ENCODE peak calls at places on chromosomes 12 and 14, in ten cellular contexts. Q is CD8-positive, alpha-beta memory T cell; M is mammary epithelial cell; X is epithelial cell of prostate; G is GM23248; S is IMR-90; N is HCT116; E is SK-N-SH; O is right cardiac atrium; Y is ovary. R is an unnamed sample.

GRCh38 chr12:22543246-22544037 is 900 bp downstream of the C2CD5 start:
- DNase-seq in O (peak), N (no peak), G (peak), X (no peak), E (no peak), Y (no peak), M (peak), Q (peak), S (peak), R (no peak)

GRCh38 chr14:59249029-59249428 is 60.6 kb downstream of the DAAM1 start:
- DNase-seq in E (no peak), M (no peak), X (no peak), O (no peak), S (no peak), Q (no peak), N (no peak), Y (no peak), G (no peak), R (no peak)

GRCh38 chr12:50562485-50563433 is 58.0 kb downstream of the DIP2B start:
- DNase-seq in Y (no peak), N (no peak), S (no peak), M (no peak), O (no peak), X (no peak), Q (no peak), G (no peak), E (no peak), R (no peak)

GRCh38 chr14:22510527-22511110 is 78.4 kb downstream of the DAD1 start:
- DNase-seq in E (no peak), N (no peak), X (no peak), Y (no peak), G (peak), Q (no peak), M (no peak), O (no peak), S (peak), R (no peak)

GRCh38 chr14:31902915-31903646 is 174.0 kb upstream of the ARHGAP5 start:
- DNase-seq in Q (no peak), X (no peak), S (no peak), Y (no peak), N (no peak), G (no peak), E (no peak), M (no peak), O (no peak), R (no peak)

GRCh38 chr14:33475623-33476022 is 475.3 kb downstream of the EGLN3 start:
- DNase-seq in O (peak), Y (no peak), E (peak), Q (no peak), G (peak), N (no peak), M (peak), S (no peak), X (no peak), R (no peak)

GRCh38 chr12:60834806-60835205 is 1239.0 kb downstream of the SLC16A7 start:
- DNase-seq in X (no peak), G (no peak), S (no peak), Q (no peak), M (no peak), N (no peak), E (no peak), O (no peak), Y (no peak), R (no peak)

GRCh38 chr14:21612324-21612723 is 22.4 kb downstream of the OR10G2 start:
- DNase-seq in N (no peak), E (no peak), Q (no peak), M (no peak), Y (no peak), G (no peak), O (no peak), X (no peak), S (no peak), R (no peak)

GRCh38 chr12:11847539-11847938 is 198.1 kb downstream of the ETV6 start:
- DNase-seq in O (no peak), N (no peak), G (no peak), Q (no peak), M (no peak), X (no peak), E (no peak), S (no peak), Y (no peak), R (no peak)

GRCh38 chr14:32561520-32561919 is 232.4 kb downstream of the AKAP6 start:
- DNase-seq in M (no peak), Y (no peak), N (no peak), G (peak), O (no peak), Q (no peak), E (no peak), S (peak), X (no peak), R (no peak)

GRCh38 chr12:62717636-62718035 is 217.3 kb downstream of the PPM1H start:
- DNase-seq in Q (no peak), M (no peak), G (no peak), O (no peak), X (no peak), Y (no peak), N (no peak), E (no peak), S (no peak), R (no peak)

GRCh38 chr12:116695464-116695725 is 42.5 kb downstream of the SPRING1 start:
- DNase-seq in G (no peak), Y (no peak), O (no peak), E (no peak), M (no peak), Q (no peak), N (no peak), X (no peak), S (no peak), R (no peak)

GRCh38 chr12:12480074-12480473 is 82.6 kb downstream of the DUSP16 start:
- DNase-seq in N (no peak), S (no peak), X (no peak), Y (no peak), E (no peak), O (no peak), M (no peak), Q (no peak), G (no peak), R (no peak)

GRCh38 chr12:64669270-64669842 is 59.1 kb downstream of the RASSF3 start:
- DNase-seq in N (no peak), O (peak), Y (peak), G (no peak), M (peak), X (no peak), E (peak), S (peak), Q (peak), R (no peak)

GRCh38 chr14:34003691-34004090 is 52.8 kb upstream of the EGLN3 start:
- DNase-seq in M (peak), G (peak), Q (no peak), Y (no peak), S (no peak), N (no peak), X (no peak), E (no peak), O (no peak), R (no peak)

GRCh38 chr14:102360388-102360787 is 2.3 kb downstream of the CINP start:
- DNase-seq in E (no peak), Y (no peak), G (no peak), S (no peak), Q (no peak), O (no peak), X (no peak), N (no peak), M (no peak), R (no peak)

GRCh38 chr12:55700255-55701018 is 7.3 kb downstream of the ITGA7 start:
- DNase-seq in Y (no peak), E (peak), O (no peak), S (peak), X (no peak), M (peak), N (no peak), G (peak), Q (no peak), R (no peak)

GRCh38 chr14:68279777-68280233 is 460.2 kb downstream of the RAD51B start:
- DNase-seq in X (no peak), Q (no peak), Y (no peak), N (no peak), S (no peak), E (no peak), G (no peak), O (no peak), M (no peak), R (no peak)

GRCh38 chr12:12608557-12608957 is 3.1 kb upstream of the CREBL2 start:
- DNase-seq in M (peak), N (no peak), Y (no peak), G (no peak), X (no peak), O (no peak), E (no peak), Q (no peak), S (peak), R (no peak)

GRCh38 chr14:93736378-93737014 is 51.8 kb downstream of the PRIMA1 start:
- DNase-seq in Q (no peak), S (no peak), Y (no peak), M (no peak), E (no peak), N (no peak), O (no peak), G (no peak), X (no peak), R (no peak)

GRCh38 chr14:86673523-86673969 is 1143.6 kb downstream of the FLRT2 start:
- DNase-seq in X (peak), G (no peak), S (peak), E (no peak), Q (no peak), Y (no peak), N (no peak), M (peak), O (no peak), R (no peak)

GRCh38 chr14:37122288-37122687 is 50.1 kb downstream of the SLC25A21 start:
- DNase-seq in S (peak), Y (no peak), N (peak), X (peak), O (no peak), E (no peak), G (peak), Q (no peak), M (peak), R (no peak)

GRCh38 chr14:74508844-74509428 is 15.4 kb downstream of the ISCA2 start:
- DNase-seq in M (no peak), G (no peak), Q (no peak), E (no peak), X (no peak), S (no peak), O (no peak), N (no peak), Y (peak), R (no peak)

GRCh38 chr12:116171549-116171948 is 105.9 kb downstream of the MED13L start:
- DNase-seq in X (no peak), S (peak), Y (no peak), M (peak), G (peak), N (no peak), O (no peak), E (no peak), Q (no peak), R (no peak)

GRCh38 chr12:92506460-92506859 is 196.3 kb upstream of the PLEKHG7 start:
- DNase-seq in X (no peak), G (no peak), Q (no peak), Y (no peak), M (no peak), O (no peak), N (no peak), S (no peak), E (no peak), R (no peak)

GRCh38 chr12:124185970-124186686 is 108.8 kb upstream of the RFLNA start:
- DNase-seq in X (no peak), E (no peak), G (no peak), S (no peak), Y (peak), N (no peak), Q (no peak), M (no peak), O (no peak), R (no peak)

GRCh38 chr14:47678993-47679392 is 3.6 kb upstream of the MDGA2 start:
- DNase-seq in S (no peak), Y (no peak), N (no peak), G (no peak), X (no peak), O (no peak), Q (no peak), M (no peak), E (no peak), R (no peak)

GRCh38 chr12:94100254-94100653 is 48.1 kb upstream of the PLXNC1 start:
- DNase-seq in X (peak), E (no peak), S (peak), O (no peak), Y (no peak), M (peak), Q (no peak), G (peak), N (no peak), R (no peak)

GRCh38 chr14:74841230-74842207 is 34.4 kb downstream of the PROX2 start:
- DNase-seq in S (no peak), O (no peak), Y (no peak), N (no peak), Q (no peak), G (no peak), E (no peak), M (no peak), X (no peak), R (no peak)

GRCh38 chr12:116465892-116466291 is 93.3 kb upstream of the MAP1LC3B2 start:
- DNase-seq in O (no peak), N (no peak), Q (no peak), E (no peak), Y (peak), S (no peak), G (no peak), M (no peak), X (no peak), R (no peak)

GRCh38 chr12:117025481-117026151 is 73.6 kb downstream of the TESC start:
- DNase-seq in M (peak), Y (peak), G (peak), X (no peak), N (peak), Q (peak), S (peak), E (peak), O (peak), R (peak)

GRCh38 chr12:115199831-115200230 is 515.9 kb upstream of the TBX3 start:
- DNase-seq in S (peak), N (no peak), G (peak), M (no peak), E (no peak), Y (no peak), X (no peak), O (no peak), Q (no peak), R (no peak)

GRCh38 chr14:24162083-24162482 is 1.0 kb downstream of the IRF9 start:
- DNase-seq in G (peak), Q (no peak), Y (no peak), M (no peak), X (no peak), S (peak), E (no peak), O (no peak), N (no peak), R (no peak)

GRCh38 chr12:126616441-126616840 is 1551.2 kb downstream of the AACS start:
- DNase-seq in S (no peak), E (no peak), N (no peak), M (no peak), O (no peak), Y (no peak), G (no peak), Q (no peak), X (no peak), R (no peak)

GRCh38 chr12:82994117-82994516 is 307.4 kb downstream of the TMTC2 start:
- DNase-seq in X (no peak), Y (no peak), M (no peak), E (no peak), Q (no peak), N (no peak), G (no peak), O (no peak), S (no peak), R (no peak)

GRCh38 chr12:110171636-110172035 is 47.5 kb downstream of the IFT81 start:
- DNase-seq in S (no peak), Y (no peak), X (no peak), N (no peak), Q (no peak), M (no peak), O (no peak), G (no peak), E (no peak), R (no peak)

GRCh38 chr12:34398366-34398705 is 376.0 kb downstream of the ALG10 start:
- DNase-seq in G (no peak), M (no peak), X (no peak), Q (no peak), N (no peak), S (no peak), O (no peak), E (peak), Y (no peak), R (no peak)

GRCh38 chr12:132559652-132560420 is 50.5 kb downstream of the LRCOL1 start:
- DNase-seq in N (peak), O (no peak), G (peak), Y (peak), Q (no peak), M (peak), X (no peak), S (peak), E (peak), R (no peak)
- H3K27ac ChIP-seq in N (peak), O (no peak), G (no peak), Y (no peak), Q (no peak), M (no peak), X (peak), S (no peak), E (peak), R (no peak)

DNA sequence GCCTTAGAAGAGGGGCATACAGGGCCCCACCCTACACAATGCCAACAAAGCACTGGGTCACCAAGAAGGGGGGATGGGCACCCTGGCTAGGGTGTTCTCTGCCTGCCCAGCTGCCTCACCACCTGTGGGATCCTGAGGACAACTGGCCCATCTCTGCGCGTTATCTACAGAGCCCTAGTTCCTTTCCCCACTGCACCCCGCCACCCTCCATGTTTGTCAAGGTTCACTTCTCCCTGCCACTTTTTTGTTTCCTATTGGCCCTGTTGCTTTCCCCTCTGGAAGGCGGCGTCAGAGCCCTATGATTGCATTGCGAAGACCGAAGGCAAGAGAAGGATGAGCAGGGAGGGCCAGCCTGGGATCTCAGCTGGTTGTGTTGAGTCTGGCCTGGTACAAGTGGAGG is 1.6 kb downstream of the SLC48A1 start:
- DNase-seq in S (no peak), Y (no peak), E (no peak), Q (no peak), N (no peak), X (no peak), M (no peak), G (no peak), O (peak), R (no peak)
- H3K27ac ChIP-seq in S (no peak), Y (peak), E (no peak), Q (peak), N (no peak), X (no peak), M (no peak), G (no peak), O (no peak), R (peak)

DNA sequence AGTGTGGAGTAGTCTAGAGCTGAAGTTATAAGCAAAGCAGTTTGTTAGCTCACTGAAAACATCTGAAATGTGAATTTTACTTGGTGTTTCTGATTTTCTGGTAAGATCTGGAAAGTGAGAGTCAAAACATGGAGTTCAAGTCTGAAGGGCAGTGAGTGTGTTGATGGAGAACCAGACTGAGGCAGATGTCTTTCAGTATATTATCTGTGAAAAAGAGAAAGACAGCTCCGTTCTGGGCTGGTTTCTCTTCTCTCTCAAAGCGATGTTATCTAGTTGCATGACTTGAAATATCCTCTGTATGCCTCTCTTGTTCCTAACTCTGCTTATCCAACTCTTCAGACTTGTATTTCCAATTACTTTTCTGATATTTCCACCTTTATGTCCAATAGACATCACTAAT is 381.9 kb upstream of the RGS6 start:
- DNase-seq in S (no peak), G (no peak), M (no peak), O (no peak), Q (no peak), Y (no peak), X (no peak), E (no peak), N (no peak), R (no peak)
- H3K27ac ChIP-seq in S (no peak), G (peak), M (no peak), O (no peak), Q (no peak), Y (no peak), X (no peak), E (no peak), N (no peak), R (no peak)

DNA sequence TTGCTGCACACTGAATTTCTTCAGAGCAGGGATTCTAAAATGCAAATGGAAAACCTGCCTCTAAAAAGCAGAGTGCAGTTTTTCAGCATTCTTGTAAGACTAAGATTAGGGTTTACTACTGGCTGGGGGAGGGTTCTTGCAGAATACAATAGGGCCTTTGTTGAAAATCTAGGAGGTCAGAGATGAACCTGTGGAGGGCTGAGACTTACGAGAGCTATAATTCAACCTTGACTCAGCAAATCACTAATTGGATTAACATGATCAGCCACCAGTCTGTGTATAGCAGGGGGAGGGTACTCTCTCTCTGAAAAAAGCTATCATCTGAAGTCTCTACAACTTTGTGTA is 92.6 kb upstream of the HIF1A start:
- DNase-seq in Y (no peak), S (no peak), X (no peak), G (no peak), N (no peak), E (no peak), Q (no peak), O (no peak), M (no peak), R (no peak)
- H3K27ac ChIP-seq in Y (no peak), S (no peak), X (no peak), G (no peak), N (no peak), E (peak), Q (no peak), O (no peak), M (no peak), R (no peak)

DNA sequence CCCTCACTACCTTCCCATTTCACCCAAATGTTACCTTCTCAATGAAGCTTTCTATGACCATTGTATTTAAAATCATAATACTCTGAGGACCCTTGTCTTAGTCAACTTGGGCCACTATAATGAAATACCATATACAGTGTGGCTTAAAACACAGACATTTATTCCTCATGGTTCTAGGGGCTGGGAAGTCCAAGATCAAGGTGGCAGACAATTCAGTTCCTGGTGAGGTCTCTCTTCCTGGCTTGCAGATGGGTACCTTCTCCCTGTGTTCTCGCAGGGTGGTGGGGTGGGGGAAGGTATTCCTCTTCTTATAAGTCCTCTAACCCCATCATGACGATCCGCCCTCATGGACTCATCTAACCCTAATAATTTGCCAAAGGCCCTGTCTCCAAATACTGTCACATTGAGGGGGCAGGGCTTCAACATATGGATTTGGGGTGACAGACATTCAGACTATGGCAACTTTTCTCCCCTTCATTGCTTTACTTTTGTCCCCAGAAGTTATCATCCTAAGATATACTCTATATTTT is 163.7 kb upstream of the PWP1 start:
- DNase-seq in G (no peak), Y (no peak), O (no peak), X (no peak), M (no peak), S (no peak), N (no peak), E (no peak), Q (no peak), R (no peak)
- H3K27ac ChIP-seq in G (no peak), Y (no peak), O (no peak), X (no peak), M (no peak), S (no peak), N (no peak), E (no peak), Q (no peak), R (no peak)

GRCh38 chr12:132774646-132775275 is 13.1 kb upstream of the ANKLE2 start:
- DNase-seq in E (no peak), Q (no peak), X (no peak), G (no peak), O (no peak), Y (peak), S (no peak), N (no peak), M (no peak), R (no peak)

GRCh38 chr12:132775502-132776233 is 14.0 kb upstream of the ANKLE2 start:
- DNase-seq in O (no peak), Y (no peak), S (no peak), X (no peak), G (no peak), Q (no peak), N (no peak), M (no peak), E (no peak), R (no peak)

GRCh38 chr12:132776816-132777568 is 15.4 kb upstream of the ANKLE2 start:
- DNase-seq in X (no peak), N (no peak), Y (peak), G (no peak), S (peak), E (no peak), Q (no peak), M (no peak), O (peak), R (no peak)

GRCh38 chr12:132779781-132780353 is 18.2 kb upstream of the ANKLE2 start:
- DNase-seq in M (no peak), N (no peak), X (no peak), O (no peak), Y (no peak), Q (no peak), E (no peak), G (no peak), S (no peak), R (no peak)

GRCh38 chr12:132777614-132778013 is 16.0 kb upstream of the ANKLE2 start:
- DNase-seq in S (no peak), X (no peak), N (no peak), Q (no peak), Y (no peak), M (no peak), O (no peak), E (no peak), G (no peak), R (no peak)
- H3K27ac ChIP-seq in S (no peak), X (no peak), N (no peak), Q (no peak), Y (peak), M (no peak), O (no peak), E (no peak), G (no peak), R (no peak)